ENCODE peak calls at places on chromosomes 1 and 21, in eight cellular contexts. I, Z, H, N, F, W, R and J are unnamed samples.

GRCh38 chr1:11525151-11525505 is 46.2 kb downstream of the DISP3 start:
- DNase-seq in I (no peak), H (no peak), N (no peak), Z (no peak), R (no peak), F (no peak), W (no peak), J (no peak)

GRCh38 chr1:234239936-234240335 is 133.3 kb upstream of the COA6 start:
- DNase-seq in I (no peak), W (no peak), R (no peak), N (no peak), Z (no peak), H (no peak), F (no peak), J (no peak)

GRCh38 chr1:225460021-225460736 is 32.3 kb upstream of the LBR start:
- DNase-seq in H (no peak), W (no peak), F (no peak), N (no peak), I (no peak), Z (no peak), R (no peak), J (no peak)

GRCh38 chr1:240732390-240732789 is 120.4 kb upstream of the GREM2 start:
- DNase-seq in W (no peak), H (peak), I (peak), R (peak), Z (peak), F (no peak), N (no peak), J (peak)

GRCh38 chr21:33844104-33844889 is 71.3 kb downstream of the ATP5PO start:
- DNase-seq in F (no peak), R (peak), N (no peak), W (no peak), Z (no peak), H (peak), I (no peak), J (no peak)

GRCh38 chr1:50352428-50352827 is 70.8 kb downstream of the DMRTA2 start:
- DNase-seq in Z (peak), F (no peak), R (no peak), H (peak), I (no peak), W (no peak), N (no peak), J (no peak)

GRCh38 chr1:54400321-54400720 is 5.9 kb downstream of the SSBP3 start:
- DNase-seq in N (no peak), F (no peak), Z (no peak), I (no peak), R (no peak), W (no peak), H (no peak), J (peak)

GRCh38 chr1:27405074-27405473 is 12.7 kb downstream of the GPR3 start:
- DNase-seq in I (no peak), F (no peak), N (no peak), R (peak), Z (peak), W (no peak), H (peak), J (no peak)

GRCh38 chr1:54272134-54272533 is 72.2 kb downstream of the MRPL37 start:
- DNase-seq in Z (no peak), F (no peak), I (no peak), W (no peak), N (no peak), H (no peak), R (no peak), J (no peak)

GRCh38 chr1:104392552-104392951 is 642.9 kb downstream of the AMY1C start:
- DNase-seq in N (no peak), F (no peak), W (no peak), R (no peak), H (no peak), Z (no peak), I (no peak), J (no peak)
- H3K4me3 ChIP-seq in N (no peak), F (no peak), W (no peak), R (no peak), H (no peak), Z (no peak), I (no peak), J (no peak)

DNA sequence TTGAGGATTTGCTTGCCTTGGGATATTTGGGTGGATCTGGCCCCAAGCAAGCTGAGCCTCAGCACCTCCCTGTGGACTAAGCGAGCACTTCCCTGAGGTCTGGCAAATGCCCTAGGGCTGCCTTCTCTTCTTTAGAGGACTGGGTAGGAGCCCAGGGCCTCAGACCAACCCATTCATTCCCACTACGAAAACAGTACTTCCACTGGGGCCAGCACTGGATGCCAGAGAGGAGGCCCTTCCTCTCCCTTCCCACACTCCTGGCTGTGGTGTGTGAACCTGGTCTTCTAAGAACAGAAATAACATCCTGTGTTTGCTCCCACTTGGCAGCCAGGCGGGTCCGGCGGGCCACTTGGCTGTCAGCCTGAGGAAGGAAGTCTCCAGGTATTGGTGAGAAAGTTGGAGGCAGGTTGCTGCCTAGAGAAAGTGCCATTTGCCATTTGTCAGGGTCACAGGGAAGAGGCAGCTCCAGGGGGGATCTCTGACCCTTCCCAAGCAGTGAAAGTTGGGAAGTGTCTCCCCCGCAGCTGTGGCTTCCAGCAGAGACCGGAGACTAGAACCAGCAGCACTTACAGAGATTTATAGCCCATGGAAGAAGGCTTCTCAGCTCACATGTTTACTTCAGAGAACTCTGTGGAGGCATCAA is 323.5 kb downstream of the SIPA1L2 start:
- DNase-seq in W (peak), N (no peak), R (no peak), Z (no peak), F (no peak), H (no peak), I (no peak), J (no peak)
- TF ChIP-seq CTCF in W (no peak), N (no peak), R (peak), Z (no peak), F (peak), H (peak), I (no peak), J (no peak)

GRCh38 chr1:67673468-67674201 is 11.4 kb upstream of the GADD45A start:
- DNase-seq in I (no peak), H (no peak), W (no peak), N (no peak), R (no peak), Z (no peak), F (no peak), J (no peak)
- H3K4me3 ChIP-seq in I (no peak), H (no peak), W (no peak), N (no peak), R (no peak), Z (no peak), F (no peak), J (no peak)

DNA sequence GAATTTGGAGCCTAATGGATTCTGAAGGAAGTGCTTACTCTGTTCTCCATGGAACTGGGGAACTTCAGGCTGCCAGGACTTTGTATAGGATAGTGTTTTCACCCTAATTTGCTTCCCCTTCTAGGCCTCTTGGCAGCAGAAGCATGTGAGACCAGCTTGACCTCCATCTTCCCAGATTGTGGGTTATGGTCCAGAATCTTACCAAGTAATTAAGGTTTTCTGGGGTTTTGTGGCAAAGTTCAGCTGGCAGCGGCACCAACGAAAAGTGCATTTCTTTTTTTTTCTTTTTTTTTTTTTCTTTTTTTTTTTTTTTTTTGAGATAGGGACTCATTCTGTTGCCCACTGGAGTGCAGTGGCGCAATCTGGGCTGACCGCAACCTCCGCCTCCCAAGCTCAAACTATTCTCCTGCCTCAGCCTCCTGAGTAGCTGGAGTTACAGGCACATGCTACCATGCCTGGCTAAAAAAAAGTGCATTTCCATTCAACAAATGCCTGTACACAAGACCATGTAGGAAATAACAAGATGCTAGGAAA is 3.4 kb upstream of the BMP8A start:
- DNase-seq in H (no peak), R (no peak), F (no peak), W (no peak), I (no peak), N (no peak), Z (no peak), J (no peak)
- TF ChIP-seq CTCF in H (no peak), R (no peak), F (no peak), W (no peak), I (no peak), N (no peak), Z (no peak), J (no peak)

DNA sequence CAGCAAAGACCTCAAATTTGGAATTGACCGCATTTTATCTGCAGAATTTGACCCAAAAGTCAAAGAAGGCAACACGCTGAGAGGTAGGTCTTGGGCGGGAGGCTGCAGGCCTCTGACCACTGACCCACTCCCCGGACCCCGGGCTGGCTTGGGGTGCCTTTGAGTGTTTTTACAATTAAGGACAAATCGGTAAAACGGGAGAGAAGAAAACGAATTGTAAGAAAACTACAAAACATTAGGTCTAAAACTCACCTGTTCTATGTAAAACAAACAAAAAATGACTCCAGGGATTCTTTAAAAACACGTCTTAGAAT is 1.1 kb downstream of the HLX start:
- DNase-seq in N (no peak), H (peak), R (no peak), W (no peak), Z (no peak), I (no peak), F (no peak), J (no peak)
- H3K4me3 ChIP-seq in N (peak), H (peak), R (peak), W (peak), Z (peak), I (peak), F (peak), J (peak)

GRCh38 chr1:169108897-169109560 is 2.5 kb downstream of the ATP1B1 start:
- DNase-seq in R (no peak), Z (no peak), H (no peak), W (no peak), F (peak), I (no peak), N (no peak), J (peak)
- TF ChIP-seq CTCF in R (peak), Z (peak), H (peak), W (no peak), F (peak), I (peak), N (no peak), J (peak)

DNA sequence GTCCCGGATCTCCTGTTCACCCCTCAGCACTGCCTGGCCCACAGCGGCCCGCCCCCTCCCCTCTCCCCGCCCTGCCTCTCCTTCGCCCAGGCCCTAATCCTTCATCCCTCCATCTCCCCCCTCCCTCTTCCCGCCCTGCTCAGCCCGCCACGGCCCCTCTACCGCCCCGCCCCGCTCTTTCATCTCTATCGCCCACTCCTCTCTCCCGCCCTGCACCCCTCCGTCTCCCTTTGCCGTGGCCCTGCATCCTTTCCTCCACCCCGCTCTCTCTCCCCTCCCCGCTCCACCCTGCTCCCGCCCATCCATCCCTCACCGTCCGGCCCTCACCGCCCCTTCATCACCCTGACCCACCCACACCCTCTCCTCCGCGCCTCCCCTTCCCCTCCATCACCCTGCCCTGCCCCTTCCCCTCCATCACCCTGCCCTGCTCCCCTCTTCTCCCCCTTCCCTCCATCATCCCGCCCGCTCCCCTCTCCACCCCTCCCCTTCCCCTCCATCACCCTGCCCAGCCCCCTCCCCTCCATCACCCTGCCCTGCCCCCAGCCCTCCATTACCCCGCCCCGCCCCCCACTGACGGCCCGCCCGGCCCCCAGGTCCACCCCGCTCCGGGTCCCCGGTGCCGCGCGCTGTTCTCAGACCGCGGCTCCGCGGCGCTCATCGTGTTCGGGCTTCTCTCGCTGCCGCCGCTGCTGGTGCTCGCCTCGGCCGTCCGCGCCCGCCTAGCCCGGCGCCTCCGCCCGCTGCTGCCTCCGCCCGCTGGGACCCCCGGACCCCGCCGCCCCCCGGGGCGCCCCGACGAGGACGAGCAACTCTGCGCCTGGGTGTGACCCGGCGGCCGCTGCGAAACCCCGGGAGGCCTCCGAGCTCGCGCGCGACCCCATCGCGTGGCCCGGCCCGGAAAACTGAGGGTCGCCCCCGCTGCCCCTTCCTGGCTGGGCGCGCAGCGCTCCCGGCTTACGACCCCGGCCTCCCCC is 6.2 kb upstream of the ANKRD65 start:
- DNase-seq in N (no peak), F (peak), R (no peak), H (no peak), I (peak), Z (no peak), W (peak), J (no peak)
- H3K4me3 ChIP-seq in N (no peak), F (peak), R (peak), H (no peak), I (peak), Z (no peak), W (peak), J (no peak)

GRCh38 chr1:247576514-247576913 is 11.6 kb upstream of the OR2G2 start:
- DNase-seq in H (peak), N (no peak), R (no peak), I (no peak), F (no peak), Z (peak), W (no peak), J (peak)
- TF ChIP-seq CTCF in H (peak), N (no peak), R (peak), I (peak), F (peak), Z (peak), W (no peak), J (peak)

GRCh38 chr1:65722461-65722860 is 70.2 kb upstream of the PDE4B start:
- DNase-seq in F (no peak), W (no peak), H (no peak), N (no peak), I (no peak), R (no peak), Z (no peak), J (no peak)

GRCh38 chr1:65719391-65719790 is 73.3 kb upstream of the PDE4B start:
- DNase-seq in N (no peak), W (no peak), H (no peak), F (no peak), Z (no peak), R (no peak), I (no peak), J (no peak)

GRCh38 chr1:65728504-65728903 is 64.2 kb upstream of the PDE4B start:
- DNase-seq in R (no peak), I (peak), F (no peak), W (no peak), H (no peak), Z (no peak), N (no peak), J (no peak)

GRCh38 chr1:65725064-65725463 is 67.6 kb upstream of the PDE4B start:
- DNase-seq in W (no peak), F (no peak), H (no peak), I (no peak), N (no peak), Z (no peak), R (no peak), J (no peak)

GRCh38 chr1:65724151-65724550 is 68.5 kb upstream of the PDE4B start:
- DNase-seq in I (no peak), W (no peak), R (no peak), F (no peak), H (no peak), Z (no peak), N (no peak), J (no peak)
- H3K4me3 ChIP-seq in I (no peak), W (no peak), R (no peak), F (no peak), H (no peak), Z (no peak), N (no peak), J (no peak)

DNA sequence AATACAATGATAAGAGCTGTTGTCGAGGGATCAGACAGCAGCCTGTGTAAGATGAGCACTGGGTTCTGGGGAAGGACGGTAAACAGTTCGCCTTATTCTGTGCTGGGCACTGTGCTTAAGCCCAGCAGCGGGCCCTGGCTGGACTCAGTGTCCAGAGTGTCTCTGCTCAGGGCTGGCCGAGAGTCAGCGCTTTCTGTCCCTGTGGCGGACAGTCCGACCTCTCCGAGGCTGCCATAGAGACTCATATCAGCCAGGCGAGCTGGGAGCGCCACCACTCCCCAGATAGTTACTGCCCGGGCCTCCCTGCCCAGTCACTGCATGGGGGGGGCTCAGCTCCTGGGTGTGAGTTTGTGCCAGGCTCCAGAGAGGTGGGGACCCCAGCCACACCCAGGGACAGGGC is 14.7 kb upstream of the NPHP4 start:
- DNase-seq in Z (no peak), R (no peak), H (no peak), F (no peak), W (no peak), I (peak), N (no peak), J (no peak)
- TF ChIP-seq CTCF in Z (no peak), R (no peak), H (no peak), F (no peak), W (no peak), I (no peak), N (no peak), J (no peak)